ENCODE peak calls at places on chromosomes 16 and 17, in five cellular contexts. H is uterus; Y is cardiac muscle cell; L is CD8-positive, alpha-beta T cell; Q is cardiac fibroblast. A is an unnamed sample.
A peak's percentile ranks its signal among the peaks of the same experiment; 100 is the strongest.

GRCh38 chr17:8188408-8188839 is 1.6 kb downstream of the BORCS6 start:
- DNase-seq in Y (no peak), H (no peak), Q (no peak), L (peak; percentile 44), A (no peak)

GRCh38 chr17:13273744-13274295 is 256.0 kb upstream of the ELAC2 start:
- DNase-seq in Y (no peak), Q (no peak), L (no peak), H (no peak), A (no peak)

GRCh38 chr17:32265192-32265895 is at the start of gene RHBDL3:
- DNase-seq in Q (no peak), Y (no peak), L (no peak), H (peak; percentile 50), A (no peak)

GRCh38 chr16:69693916-69694315 is 32.4 kb downstream of the NQO1 start:
- DNase-seq in L (no peak), H (no peak), Y (peak; percentile 6), Q (no peak), A (no peak)

GRCh38 chr16:83116274-83116892 is 489.6 kb downstream of the CDH13 start:
- DNase-seq in Q (no peak), H (no peak), Y (peak; percentile 24), L (no peak), A (no peak)

GRCh38 chr16:86619263-86619935 is 41.0 kb downstream of the FOXL1 start:
- DNase-seq in L (no peak), H (no peak), Y (no peak), Q (no peak), A (no peak)

GRCh38 chr17:7982171-7982570 is 20.2 kb upstream of the GUCY2D start:
- DNase-seq in L (no peak), Y (peak; percentile 60), Q (peak; percentile 54), H (no peak), A (no peak)

GRCh38 chr17:72297326-72298115 is 176.7 kb downstream of the SOX9 start:
- DNase-seq in Q (peak; percentile 41), L (no peak), H (no peak), Y (peak; percentile 61), A (no peak)

GRCh38 chr17:57918017-57918895 is 37.0 kb downstream of the CUEDC1 start:
- DNase-seq in H (no peak), Q (peak; percentile 57), L (no peak), Y (peak; percentile 45), A (no peak)

GRCh38 chr16:30928390-30928789 is 5.0 kb downstream of the FBXL19 start:
- DNase-seq in Y (no peak), H (no peak), L (no peak), Q (no peak), A (no peak)

GRCh38 chr17:21303441-21304065 is 19.0 kb downstream of the MAP2K3 start:
- DNase-seq in Q (no peak), H (no peak), Y (no peak), L (no peak), A (no peak)

GRCh38 chr16:49590166-49590871 is 216.7 kb downstream of the C16orf78 start:
- DNase-seq in L (no peak), H (peak; percentile 9), Y (no peak), Q (no peak), A (no peak)

GRCh38 chr16:70737377-70738082 is 51.7 kb upstream of the MTSS2 start:
- DNase-seq in Y (peak; percentile 92), L (peak; percentile 88), H (peak; percentile 67), Q (peak; percentile 94), A (peak; percentile 49)

GRCh38 chr17:34306466-34306865 is 12.8 kb upstream of the CCL8 start:
- DNase-seq in Y (peak; percentile 88), L (no peak), H (no peak), Q (peak; percentile 89), A (no peak)
- TF ChIP-seq CTCF in Y (peak; percentile 64), L (no peak), H (peak; percentile 33), Q (peak; percentile 47), A (no peak)

GRCh38 chr17:48550313-48551205 is 5.7 kb upstream of the HOXB2 start:
- DNase-seq in L (no peak), Q (no peak), Y (no peak), H (no peak), A (no peak)
- TF ChIP-seq CTCF in L (no peak), Q (no peak), Y (peak; percentile 24), H (no peak), A (peak; percentile 39)

GRCh38 chr17:49898547-49899490 is 51.0 kb upstream of the TAC4 start:
- DNase-seq in Q (no peak), Y (no peak), H (no peak), L (no peak), A (no peak)
- TF ChIP-seq CTCF in Q (no peak), Y (peak; percentile 6), H (no peak), L (no peak), A (no peak)

GRCh38 chr17:48554412-48555090 is 9.6 kb upstream of the HOXB2 start:
- DNase-seq in L (no peak), Q (no peak), H (no peak), Y (no peak), A (no peak)

GRCh38 chr17:48553837-48554236 is 8.9 kb upstream of the HOXB2 start:
- DNase-seq in L (no peak), Q (no peak), H (no peak), Y (no peak), A (no peak)

GRCh38 chr17:48556534-48557401 is 11.9 kb upstream of the HOXB2 start:
- DNase-seq in Q (no peak), H (no peak), Y (no peak), L (no peak), A (no peak)

GRCh38 chr17:48555616-48556533 is 11.0 kb upstream of the HOXB2 start:
- DNase-seq in Q (no peak), L (no peak), H (no peak), Y (peak; percentile 46), A (peak; percentile 68)

GRCh38 chr17:48555183-48555615 is 10.3 kb upstream of the HOXB2 start:
- DNase-seq in H (peak; percentile 45), L (no peak), Q (peak; percentile 87), Y (peak; percentile 88), A (peak; percentile 69)
- TF ChIP-seq CTCF in H (peak; percentile 28), L (no peak), Q (no peak), Y (no peak), A (no peak)

GRCh38 chr16:52549011-52549692 is 2.2 kb upstream of the TOX3 start:
- DNase-seq in Y (peak; percentile 11), L (no peak), Q (no peak), H (no peak), A (no peak)
- TF ChIP-seq CTCF in Y (peak; percentile 46), L (no peak), Q (peak; percentile 50), H (no peak), A (peak; percentile 37)

GRCh38 chr16:80576343-80576912 is 35.6 kb downstream of the DYNLRB2 start:
- DNase-seq in L (no peak), H (no peak), Q (no peak), Y (no peak), A (no peak)

GRCh38 chr16:80577485-80578280 is 36.9 kb downstream of the DYNLRB2 start:
- DNase-seq in Q (no peak), H (no peak), L (no peak), Y (no peak), A (no peak)

GRCh38 chr16:80583466-80583865 is 42.7 kb downstream of the DYNLRB2 start:
- DNase-seq in L (no peak), Q (peak; percentile 57), H (no peak), Y (peak; percentile 59), A (no peak)

GRCh38 chr16:80585764-80586163 is 45.0 kb downstream of the DYNLRB2 start:
- DNase-seq in H (no peak), Q (no peak), L (no peak), Y (no peak), A (no peak)

DNA sequence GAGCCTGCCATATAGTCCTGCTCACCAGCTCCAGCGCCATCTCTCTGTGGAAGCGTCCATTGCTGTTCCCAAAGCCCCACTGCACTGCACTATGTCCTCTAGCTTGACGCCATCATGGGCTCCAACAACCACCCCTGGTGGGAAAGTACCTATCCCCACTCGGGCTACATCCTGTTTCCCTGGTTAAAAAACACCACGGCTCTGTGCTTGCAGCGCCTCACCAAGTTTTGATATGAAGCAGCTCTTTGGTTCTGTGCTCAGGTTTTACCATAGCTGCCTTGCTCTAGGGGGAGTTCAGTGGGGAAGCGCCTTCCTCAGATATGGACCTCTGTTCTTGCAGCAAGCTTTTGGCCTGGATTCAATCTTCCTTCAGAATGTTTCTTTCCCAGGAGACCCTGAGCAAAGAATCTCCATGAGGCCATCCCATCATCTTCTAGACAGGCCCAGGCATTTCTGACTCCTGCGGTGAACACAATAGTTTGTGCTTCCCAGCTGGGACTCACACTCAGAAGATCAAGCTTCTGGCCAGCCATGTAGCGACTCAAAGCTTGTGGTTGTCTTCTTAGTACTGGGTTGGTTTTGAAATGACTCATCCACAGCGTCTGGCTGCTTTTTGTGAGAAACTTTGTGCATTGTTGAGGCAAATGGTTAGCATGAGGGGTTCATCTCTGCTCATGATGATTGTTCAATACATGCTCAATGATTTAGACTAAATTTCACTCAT is 39.5 kb downstream of the DYNLRB2 start:
- DNase-seq in L (peak; percentile 74), H (no peak), Q (no peak), Y (peak; percentile 16), A (no peak)
- TF ChIP-seq CTCF in L (no peak), H (no peak), Q (no peak), Y (no peak), A (no peak)